ENCODE peak calls at places on chromosomes 11 and 22, in eight cellular contexts. Z is Kasumi-1; O is stimulated activated CD8-positive, alpha-beta memory T cell treated with anti-CD3 and anti-CD28 coated beads, Interleukin-15, amount 100 ng/mL, for 1 hour; L is fibroblast of villous mesenchyme; Y is LHCN-M2; E is activated CD4-positive, CD25-positive, alpha-beta regulatory T cell treated with anti-CD3 and anti-CD28 coated beads, Interleukin-2, amount 50 U/mL, for 72 hours; S is T-cell; F is Calu3. W is an unnamed sample.

GRCh38 chr22:22076937-22077703 is 94.5 kb upstream of the TOP3B start:
- DNase-seq in F (no peak), E (no peak), Y (peak), O (no peak), S (no peak), L (peak), Z (no peak), W (no peak)

GRCh38 chr11:113674397-113674685 is 31.8 kb downstream of the TMPRSS5 start:
- DNase-seq in F (no peak), S (no peak), Y (no peak), Z (no peak), E (no peak), O (no peak), L (no peak), W (no peak)

GRCh38 chr11:94815705-94816344 is 47.7 kb downstream of the AMOTL1 start:
- DNase-seq in E (no peak), F (no peak), O (no peak), S (no peak), L (peak), Z (no peak), Y (peak), W (no peak)

GRCh38 chr11:34155759-34156062 is 50.3 kb downstream of the NAT10 start:
- DNase-seq in S (no peak), F (no peak), Z (no peak), Y (no peak), L (no peak), E (no peak), O (no peak), W (no peak)

GRCh38 chr11:76604081-76604601 is 66.4 kb downstream of the LRRC32 start:
- DNase-seq in F (no peak), Y (no peak), S (no peak), L (no peak), O (no peak), E (no peak), Z (no peak), W (no peak)

GRCh38 chr11:33227578-33228261 is 29.5 kb upstream of the HIPK3 start:
- DNase-seq in O (no peak), L (peak), S (no peak), Z (peak), F (no peak), Y (peak), E (no peak), W (no peak)

GRCh38 chr11:133928628-133929059 is 28.1 kb downstream of the IGSF9B start:
- DNase-seq in Y (no peak), S (no peak), E (no peak), O (peak), Z (no peak), L (peak), F (peak), W (no peak)

GRCh38 chr11:64230209-64230984 is at the start of gene DNAJC4:
- DNase-seq in Y (peak), L (peak), O (peak), E (peak), S (peak), F (peak), Z (peak), W (peak)

GRCh38 chr11:66331542-66332370 is 4.5 kb downstream of the RIN1 start:
- DNase-seq in E (no peak), Y (no peak), F (no peak), S (no peak), O (no peak), L (no peak), Z (no peak), W (no peak)

GRCh38 chr11:95245038-95245437 is 14.0 kb upstream of the SESN3 start:
- DNase-seq in L (no peak), E (no peak), Y (no peak), O (no peak), F (no peak), Z (no peak), S (no peak), W (no peak)

GRCh38 chr11:45926536-45927331 is 4.3 kb downstream of the LARGE2 start:
- DNase-seq in F (no peak), Z (no peak), S (no peak), E (no peak), L (no peak), Y (no peak), O (no peak), W (no peak)

GRCh38 chr22:33969052-33969451 is 48.8 kb upstream of the LARGE1 start:
- DNase-seq in O (no peak), Z (no peak), E (no peak), F (peak), S (no peak), Y (no peak), L (no peak), W (no peak)

GRCh38 chr22:49351761-49352221 is 475.9 kb downstream of the BRD1 start:
- DNase-seq in S (no peak), Y (no peak), E (no peak), Z (no peak), O (no peak), F (no peak), L (no peak), W (no peak)

GRCh38 chr11:32052218-32052617 is 38.7 kb upstream of the RCN1 start:
- DNase-seq in Y (peak), L (peak), S (no peak), E (peak), O (peak), F (peak), Z (peak), W (peak)

GRCh38 chr22:24107668-24108067 is 73.6 kb upstream of the SUSD2 start:
- DNase-seq in S (no peak), Y (no peak), L (peak), E (no peak), O (no peak), F (no peak), Z (no peak), W (no peak)

GRCh38 chr11:119417726-119418540 is 5.0 kb downstream of the THY1 start:
- DNase-seq in Y (peak), L (peak), E (no peak), O (no peak), S (no peak), Z (no peak), F (no peak), W (no peak)

GRCh38 chr11:123736769-123737168 is 4.7 kb downstream of the ZNF202 start:
- DNase-seq in Y (no peak), E (no peak), F (no peak), O (no peak), S (no peak), Z (no peak), L (no peak), W (no peak)

GRCh38 chr11:110093407-110094297 is 460 bp downstream of the ZC3H12C start:
- DNase-seq in Z (no peak), F (peak), E (no peak), Y (peak), S (no peak), O (no peak), L (peak), W (no peak)

GRCh38 chr11:11022126-11022730 is 164.4 kb upstream of the ZBED5 start:
- DNase-seq in L (peak), Y (peak), Z (peak), S (no peak), O (no peak), F (peak), E (no peak), W (no peak)

GRCh38 chr11:104846216-104846615 is 52.0 kb downstream of the CASP12 start:
- DNase-seq in Y (no peak), F (no peak), L (no peak), Z (no peak), O (no peak), E (no peak), S (no peak), W (no peak)

GRCh38 chr22:31603081-31603525 is 58.9 kb downstream of the PISD start:
- DNase-seq in E (no peak), F (no peak), S (no peak), O (no peak), Z (no peak), L (no peak), Y (no peak), W (no peak)

GRCh38 chr11:11963842-11964773 is 44.3 kb downstream of the DKK3 start:
- DNase-seq in S (no peak), Y (no peak), Z (no peak), E (no peak), F (no peak), O (no peak), L (no peak), W (no peak)

GRCh38 chr11:46386674-46387073 is 4.9 kb downstream of the CHRM4 start:
- DNase-seq in S (no peak), Y (no peak), F (no peak), L (no peak), O (no peak), Z (no peak), E (no peak), W (no peak)

GRCh38 chr22:36056980-36057379 is 28.4 kb upstream of the RBFOX2 start:
- DNase-seq in Z (no peak), L (peak), E (no peak), O (no peak), Y (peak), F (no peak), S (no peak), W (no peak)

GRCh38 chr22:39240841-39241631 is 3.7 kb downstream of the PDGFB start:
- DNase-seq in Y (no peak), F (peak), O (no peak), E (no peak), L (peak), Z (no peak), S (no peak), W (no peak)

GRCh38 chr11:611001-611996 is 4.5 kb downstream of the IRF7 start:
- DNase-seq in O (no peak), Y (no peak), E (no peak), F (no peak), Z (no peak), L (no peak), S (no peak), W (no peak)

GRCh38 chr11:126139541-126140091 is 71.8 kb downstream of the RPUSD4 start:
- DNase-seq in O (no peak), S (no peak), Z (no peak), L (peak), Y (peak), E (no peak), F (no peak), W (no peak)

GRCh38 chr11:132475046-132475445 is 1057.3 kb downstream of the OPCML start:
- DNase-seq in F (no peak), S (no peak), Z (no peak), L (no peak), O (no peak), Y (no peak), E (no peak), W (no peak)

GRCh38 chr11:116339306-116339705 is 433.5 kb downstream of the BUD13 start:
- DNase-seq in F (no peak), L (no peak), E (no peak), S (no peak), O (no peak), Y (no peak), Z (no peak), W (no peak)

GRCh38 chr11:70063555-70063954 is 14.6 kb upstream of the ANO1 start:
- DNase-seq in L (no peak), F (no peak), E (no peak), O (no peak), S (no peak), Z (no peak), Y (no peak), W (no peak)

GRCh38 chr11:116808262-116809175 is 14.6 kb downstream of the APOA4 start:
- DNase-seq in L (peak), Z (no peak), O (no peak), E (no peak), S (no peak), Y (peak), F (no peak), W (no peak)

GRCh38 chr22:23199159-23199558 is 18.9 kb downstream of the BCR start:
- DNase-seq in S (no peak), Z (no peak), E (no peak), L (no peak), O (no peak), Y (no peak), F (no peak), W (no peak)

GRCh38 chr11:116454020-116454645 is 318.7 kb downstream of the BUD13 start:
- DNase-seq in O (no peak), E (no peak), Z (no peak), S (no peak), Y (no peak), L (peak), F (peak), W (peak)

W was measured in H1.